ENCODE peak calls at places on chromosomes 6 and 20, in five cellular contexts. One of them, this sample, is unnamed.

GRCh38 chr6:109087661-109088264 is 6.9 kb downstream of the SESN1 start:
- DNase-seq in activated CD8-positive, alpha-beta memory T cell treated with anti-CD3 and anti-CD28 coated beads for 24 hours: no peak
- DNase-seq in iris pigment epithelial cell: no peak
- DNase-seq in endothelial cell: no peak
- DNase-seq in left ventricle myocardium superior: no peak
- DNase-seq in this sample: peak

GRCh38 chr6:32436995-32437836 is 2.5 kb upstream of the HLA-DRA start:
- DNase-seq in activated CD8-positive, alpha-beta memory T cell treated with anti-CD3 and anti-CD28 coated beads for 24 hours: no peak
- DNase-seq in iris pigment epithelial cell: peak
- DNase-seq in endothelial cell: no peak
- DNase-seq in left ventricle myocardium superior: no peak
- DNase-seq in this sample: no peak

GRCh38 chr20:49045440-49046086 is 549 bp upstream of the CSE1L start:
- DNase-seq in activated CD8-positive, alpha-beta memory T cell treated with anti-CD3 and anti-CD28 coated beads for 24 hours: no peak
- DNase-seq in iris pigment epithelial cell: no peak
- DNase-seq in endothelial cell: peak
- DNase-seq in left ventricle myocardium superior: peak
- DNase-seq in this sample: no peak

GRCh38 chr20:51462566-51463276 is 79.8 kb downstream of the NFATC2 start:
- DNase-seq in activated CD8-positive, alpha-beta memory T cell treated with anti-CD3 and anti-CD28 coated beads for 24 hours: no peak
- DNase-seq in iris pigment epithelial cell: peak
- DNase-seq in endothelial cell: no peak
- DNase-seq in left ventricle myocardium superior: peak
- DNase-seq in this sample: no peak

GRCh38 chr6:159042003-159042823 is 2.6 kb downstream of the TAGAP start:
- DNase-seq in activated CD8-positive, alpha-beta memory T cell treated with anti-CD3 and anti-CD28 coated beads for 24 hours: peak
- DNase-seq in iris pigment epithelial cell: peak
- DNase-seq in endothelial cell: peak
- DNase-seq in left ventricle myocardium superior: peak
- DNase-seq in this sample: peak

GRCh38 chr6:22409487-22409886 is 112.7 kb upstream of the PRL start:
- DNase-seq in activated CD8-positive, alpha-beta memory T cell treated with anti-CD3 and anti-CD28 coated beads for 24 hours: no peak
- DNase-seq in iris pigment epithelial cell: no peak
- DNase-seq in endothelial cell: no peak
- DNase-seq in left ventricle myocardium superior: no peak
- DNase-seq in this sample: no peak

GRCh38 chr6:128605961-128606360 is 85.6 kb upstream of the PTPRK start:
- DNase-seq in activated CD8-positive, alpha-beta memory T cell treated with anti-CD3 and anti-CD28 coated beads for 24 hours: no peak
- DNase-seq in iris pigment epithelial cell: peak
- DNase-seq in endothelial cell: no peak
- DNase-seq in left ventricle myocardium superior: no peak
- DNase-seq in this sample: no peak

GRCh38 chr6:139080255-139080920 is 51.8 kb downstream of the ABRACL start:
- DNase-seq in activated CD8-positive, alpha-beta memory T cell treated with anti-CD3 and anti-CD28 coated beads for 24 hours: no peak
- DNase-seq in iris pigment epithelial cell: no peak
- DNase-seq in endothelial cell: no peak
- DNase-seq in left ventricle myocardium superior: no peak
- DNase-seq in this sample: no peak

GRCh38 chr6:137811121-137811911 is 55.7 kb upstream of the TNFAIP3 start:
- DNase-seq in activated CD8-positive, alpha-beta memory T cell treated with anti-CD3 and anti-CD28 coated beads for 24 hours: peak
- DNase-seq in iris pigment epithelial cell: peak
- DNase-seq in endothelial cell: peak
- DNase-seq in left ventricle myocardium superior: peak
- DNase-seq in this sample: peak

GRCh38 chr20:11108102-11108842 is 434.5 kb upstream of the JAG1 start:
- DNase-seq in activated CD8-positive, alpha-beta memory T cell treated with anti-CD3 and anti-CD28 coated beads for 24 hours: no peak
- DNase-seq in iris pigment epithelial cell: no peak
- DNase-seq in endothelial cell: no peak
- DNase-seq in left ventricle myocardium superior: peak
- DNase-seq in this sample: no peak

GRCh38 chr6:170305772-170306323 is 710 bp upstream of the FAM120B start:
- DNase-seq in activated CD8-positive, alpha-beta memory T cell treated with anti-CD3 and anti-CD28 coated beads for 24 hours: no peak
- DNase-seq in iris pigment epithelial cell: no peak
- DNase-seq in endothelial cell: no peak
- DNase-seq in left ventricle myocardium superior: no peak
- DNase-seq in this sample: no peak

GRCh38 chr20:16428112-16428511 is 145.1 kb downstream of the KIF16B start:
- DNase-seq in activated CD8-positive, alpha-beta memory T cell treated with anti-CD3 and anti-CD28 coated beads for 24 hours: no peak
- DNase-seq in iris pigment epithelial cell: no peak
- DNase-seq in endothelial cell: no peak
- DNase-seq in left ventricle myocardium superior: no peak
- DNase-seq in this sample: no peak

GRCh38 chr20:58575776-58576589 is 60.8 kb upstream of the APCDD1L start:
- DNase-seq in activated CD8-positive, alpha-beta memory T cell treated with anti-CD3 and anti-CD28 coated beads for 24 hours: no peak
- DNase-seq in iris pigment epithelial cell: no peak
- DNase-seq in endothelial cell: no peak
- DNase-seq in left ventricle myocardium superior: no peak
- DNase-seq in this sample: no peak

This sample was measured in HEK293T.